ENCODE peak calls at places on chromosomes 6 and 20, in six cellular contexts. One of them, this sample, is unnamed.

GRCh38 chr6:82144852-82145332 is 102.7 kb downstream of the IBTK start:
- DNase-seq in posterior vena cava: peak
- DNase-seq in GM10248: no peak
- DNase-seq in ovary: no peak
- DNase-seq in HTR-8/SVneo: peak
- DNase-seq in psoas muscle: peak
- DNase-seq in this sample: no peak

GRCh38 chr6:38604700-38605099 is 35.0 kb downstream of the BTBD9 start:
- DNase-seq in psoas muscle: no peak
- DNase-seq in GM10248: no peak
- DNase-seq in HTR-8/SVneo: no peak
- DNase-seq in posterior vena cava: no peak
- DNase-seq in ovary: no peak
- DNase-seq in this sample: no peak

GRCh38 chr6:20427856-20428255 is 26.2 kb downstream of the E2F3 start:
- DNase-seq in HTR-8/SVneo: no peak
- DNase-seq in posterior vena cava: no peak
- DNase-seq in GM10248: peak
- DNase-seq in ovary: no peak
- DNase-seq in psoas muscle: no peak
- DNase-seq in this sample: no peak

GRCh38 chr20:38387953-38388352 is 41.7 kb downstream of the LBP start:
- DNase-seq in posterior vena cava: no peak
- DNase-seq in GM10248: no peak
- DNase-seq in ovary: no peak
- DNase-seq in psoas muscle: no peak
- DNase-seq in HTR-8/SVneo: no peak
- DNase-seq in this sample: no peak

GRCh38 chr6:157510329-157511188 is 129.6 kb downstream of the ZDHHC14 start:
- DNase-seq in HTR-8/SVneo: no peak
- DNase-seq in GM10248: no peak
- DNase-seq in psoas muscle: no peak
- DNase-seq in ovary: no peak
- DNase-seq in posterior vena cava: no peak
- DNase-seq in this sample: no peak

GRCh38 chr6:27400877-27401642 is 12.5 kb downstream of the ZNF391 start:
- DNase-seq in posterior vena cava: no peak
- DNase-seq in HTR-8/SVneo: no peak
- DNase-seq in GM10248: no peak
- DNase-seq in ovary: no peak
- DNase-seq in psoas muscle: no peak
- DNase-seq in this sample: no peak

GRCh38 chr6:87700729-87701675 is 1.0 kb downstream of the AKIRIN2 start:
- DNase-seq in ovary: peak
- DNase-seq in psoas muscle: peak
- DNase-seq in GM10248: peak
- DNase-seq in HTR-8/SVneo: peak
- DNase-seq in posterior vena cava: peak
- DNase-seq in this sample: no peak

GRCh38 chr20:62322428-62323073 is 19.8 kb downstream of the ADRM1 start:
- DNase-seq in psoas muscle: no peak
- DNase-seq in HTR-8/SVneo: no peak
- DNase-seq in posterior vena cava: no peak
- DNase-seq in ovary: no peak
- DNase-seq in GM10248: no peak
- DNase-seq in this sample: no peak

GRCh38 chr6:24918641-24919403 is 16.9 kb downstream of the RIPOR2 start:
- DNase-seq in posterior vena cava: no peak
- DNase-seq in HTR-8/SVneo: no peak
- DNase-seq in psoas muscle: peak
- DNase-seq in ovary: no peak
- DNase-seq in GM10248: no peak
- DNase-seq in this sample: no peak

GRCh38 chr20:44217342-44218092 is 6.9 kb upstream of the OSER1 start:
- DNase-seq in GM10248: peak
- DNase-seq in HTR-8/SVneo: peak
- DNase-seq in ovary: peak
- DNase-seq in psoas muscle: peak
- DNase-seq in posterior vena cava: no peak
- DNase-seq in this sample: no peak

GRCh38 chr20:58219342-58219700 is 9.1 kb downstream of the ANKRD60 start:
- DNase-seq in posterior vena cava: no peak
- DNase-seq in psoas muscle: no peak
- DNase-seq in ovary: no peak
- DNase-seq in HTR-8/SVneo: peak
- DNase-seq in GM10248: no peak
- DNase-seq in this sample: peak

GRCh38 chr6:136334853-136335252 is 45.2 kb upstream of the BCLAF1 start:
- DNase-seq in psoas muscle: no peak
- DNase-seq in ovary: no peak
- DNase-seq in GM10248: no peak
- DNase-seq in posterior vena cava: no peak
- DNase-seq in HTR-8/SVneo: no peak
- DNase-seq in this sample: no peak

GRCh38 chr20:5714261-5715041 is 35.8 kb upstream of the SHLD1 start:
- DNase-seq in ovary: no peak
- DNase-seq in psoas muscle: no peak
- DNase-seq in posterior vena cava: no peak
- DNase-seq in GM10248: no peak
- DNase-seq in HTR-8/SVneo: no peak
- DNase-seq in this sample: no peak

GRCh38 chr20:55103188-55103587 is 627.8 kb downstream of the DOK5 start:
- DNase-seq in GM10248: no peak
- DNase-seq in HTR-8/SVneo: no peak
- DNase-seq in ovary: no peak
- DNase-seq in posterior vena cava: no peak
- DNase-seq in psoas muscle: no peak
- DNase-seq in this sample: no peak

GRCh38 chr6:55578537-55579363 is at the start of gene HMGCLL1:
- DNase-seq in HTR-8/SVneo: peak
- DNase-seq in psoas muscle: peak
- DNase-seq in posterior vena cava: peak
- DNase-seq in ovary: no peak
- DNase-seq in GM10248: no peak
- DNase-seq in this sample: peak

GRCh38 chr6:10695086-10695657 is 400 bp downstream of the PAK1IP1 start:
- DNase-seq in GM10248: no peak
- DNase-seq in psoas muscle: no peak
- DNase-seq in posterior vena cava: no peak
- DNase-seq in ovary: no peak
- DNase-seq in HTR-8/SVneo: no peak
- DNase-seq in this sample: no peak

GRCh38 chr6:12479885-12480284 is 189.7 kb downstream of the EDN1 start:
- DNase-seq in psoas muscle: no peak
- DNase-seq in ovary: no peak
- DNase-seq in GM10248: no peak
- DNase-seq in HTR-8/SVneo: no peak
- DNase-seq in posterior vena cava: no peak
- DNase-seq in this sample: no peak

GRCh38 chr20:63580796-63581461 is 6.9 kb upstream of the HELZ2 start:
- DNase-seq in GM10248: peak
- DNase-seq in ovary: no peak
- DNase-seq in psoas muscle: no peak
- DNase-seq in posterior vena cava: no peak
- DNase-seq in HTR-8/SVneo: peak
- DNase-seq in this sample: peak

GRCh38 chr6:62362097-62362496 is 76.1 kb upstream of the KHDRBS2 start:
- DNase-seq in psoas muscle: no peak
- DNase-seq in GM10248: no peak
- DNase-seq in ovary: no peak
- DNase-seq in posterior vena cava: no peak
- DNase-seq in HTR-8/SVneo: no peak
- DNase-seq in this sample: no peak

GRCh38 chr6:56902551-56903464 is 52.1 kb upstream of the BEND6 start:
- DNase-seq in posterior vena cava: no peak
- DNase-seq in HTR-8/SVneo: peak
- DNase-seq in GM10248: peak
- DNase-seq in psoas muscle: no peak
- DNase-seq in ovary: peak
- DNase-seq in this sample: no peak